ENCODE peak calls at places on chromosomes 16 and 17, in five cellular contexts. H, V, R, C and F are unnamed samples.

GRCh38 chr17:333626-334396 is 18.8 kb downstream of the RPH3AL start:
- DNase-seq in H (no peak), V (peak), R (peak), C (peak), F (peak)

GRCh38 chr16:3073448-3073847 is 8.0 kb downstream of the IL32 start:
- DNase-seq in H (no peak), V (no peak), R (no peak), C (no peak), F (no peak)

GRCh38 chr16:4675864-4676786 is 17.2 kb upstream of the NUDT16L1 start:
- DNase-seq in H (no peak), V (no peak), R (no peak), C (peak), F (no peak)

GRCh38 chr16:29925173-29925804 is 737 bp downstream of the KCTD13 start:
- DNase-seq in H (no peak), V (no peak), R (no peak), C (no peak), F (no peak)

GRCh38 chr16:84478172-84478948 is 26.1 kb downstream of the MEAK7 start:
- DNase-seq in H (no peak), V (peak), R (no peak), C (no peak), F (peak)

GRCh38 chr17:57806083-57806830 is 43.6 kb downstream of the MRPS23 start:
- DNase-seq in H (no peak), V (no peak), R (no peak), C (no peak), F (no peak)

GRCh38 chr17:14513835-14514234 is 213.0 kb downstream of the HS3ST3B1 start:
- DNase-seq in H (no peak), V (no peak), R (no peak), C (no peak), F (no peak)

GRCh38 chr16:10077861-10078260 is 104.4 kb downstream of the GRIN2A start:
- DNase-seq in H (no peak), V (no peak), R (no peak), C (no peak), F (no peak)

GRCh38 chr17:57947369-57947768 is 7.8 kb downstream of the CUEDC1 start:
- DNase-seq in H (no peak), V (no peak), R (no peak), C (no peak), F (no peak)

GRCh38 chr16:22198547-22199293 is 7.4 kb upstream of the EEF2K start:
- DNase-seq in H (no peak), V (no peak), R (no peak), C (peak), F (peak)

GRCh38 chr16:57873218-57873617 is 70.9 kb upstream of the KIFC3 start:
- DNase-seq in H (no peak), V (peak), R (no peak), C (no peak), F (no peak)

GRCh38 chr16:17392127-17392856 is 78.5 kb downstream of the XYLT1 start:
- DNase-seq in H (no peak), V (no peak), R (no peak), C (no peak), F (no peak)

GRCh38 chr16:29308644-29309546 is 97.6 kb downstream of the NPIPB11 start:
- DNase-seq in H (no peak), V (no peak), R (no peak), C (no peak), F (no peak)

GRCh38 chr16:5490499-5490898 is 392.9 kb upstream of the EEF2KMT start:
- DNase-seq in H (no peak), V (peak), R (peak), C (peak), F (no peak)

GRCh38 chr16:4915226-4915761 is 21.7 kb downstream of the PPL start:
- DNase-seq in H (no peak), V (no peak), R (no peak), C (no peak), F (peak)

GRCh38 chr17:33142703-33143299 is 150.3 kb downstream of the ASIC2 start:
- DNase-seq in H (no peak), V (peak), R (no peak), C (peak), F (peak)

GRCh38 chr16:5903153-5903552 is 805.6 kb upstream of the EEF2KMT start:
- DNase-seq in H (no peak), V (no peak), R (no peak), C (no peak), F (no peak)

GRCh38 chr17:30229012-30229411 is 6.5 kb downstream of the SLC6A4 start:
- DNase-seq in H (no peak), V (no peak), R (no peak), C (no peak), F (no peak)

GRCh38 chr17:3534881-3535252 is 22.7 kb downstream of the TRPV3 start:
- DNase-seq in H (no peak), V (no peak), R (no peak), C (no peak), F (peak)

GRCh38 chr16:66551362-66551761 is 1.0 kb upstream of the CKLF start:
- DNase-seq in H (peak), V (no peak), R (peak), C (peak), F (peak)

GRCh38 chr17:81731271-81731670 is 19.2 kb downstream of the SLC25A10 start:
- DNase-seq in H (no peak), V (no peak), R (no peak), C (no peak), F (peak)

DNA sequence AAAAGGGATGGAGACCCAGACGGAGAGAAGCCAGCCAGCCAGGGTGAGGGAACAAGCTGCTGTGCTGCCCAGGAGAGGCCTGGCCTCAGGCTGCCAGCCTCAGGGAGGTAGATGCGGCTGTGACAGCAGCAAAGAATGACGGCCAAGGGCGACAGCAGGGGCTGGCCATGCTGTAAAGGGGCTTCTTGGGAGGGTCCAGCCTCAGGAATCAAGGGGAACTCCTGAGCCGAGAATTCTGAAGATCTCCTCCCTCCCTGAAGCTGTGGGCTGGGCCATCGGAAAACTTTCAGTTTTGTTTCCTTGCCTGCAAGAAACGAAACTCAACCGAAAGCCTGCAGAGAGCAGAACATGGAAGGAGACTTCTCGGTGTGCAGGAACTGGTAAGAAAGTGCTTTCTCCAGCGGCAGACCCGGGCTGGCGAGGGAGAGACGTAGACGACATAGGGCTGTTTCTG is at the start of gene XAF1:
- DNase-seq in H (peak), V (no peak), R (no peak), C (no peak), F (peak)
- TF ChIP-seq RFX5 in H (no peak), V (no peak), R (no peak), C (no peak), F (no peak)

DNA sequence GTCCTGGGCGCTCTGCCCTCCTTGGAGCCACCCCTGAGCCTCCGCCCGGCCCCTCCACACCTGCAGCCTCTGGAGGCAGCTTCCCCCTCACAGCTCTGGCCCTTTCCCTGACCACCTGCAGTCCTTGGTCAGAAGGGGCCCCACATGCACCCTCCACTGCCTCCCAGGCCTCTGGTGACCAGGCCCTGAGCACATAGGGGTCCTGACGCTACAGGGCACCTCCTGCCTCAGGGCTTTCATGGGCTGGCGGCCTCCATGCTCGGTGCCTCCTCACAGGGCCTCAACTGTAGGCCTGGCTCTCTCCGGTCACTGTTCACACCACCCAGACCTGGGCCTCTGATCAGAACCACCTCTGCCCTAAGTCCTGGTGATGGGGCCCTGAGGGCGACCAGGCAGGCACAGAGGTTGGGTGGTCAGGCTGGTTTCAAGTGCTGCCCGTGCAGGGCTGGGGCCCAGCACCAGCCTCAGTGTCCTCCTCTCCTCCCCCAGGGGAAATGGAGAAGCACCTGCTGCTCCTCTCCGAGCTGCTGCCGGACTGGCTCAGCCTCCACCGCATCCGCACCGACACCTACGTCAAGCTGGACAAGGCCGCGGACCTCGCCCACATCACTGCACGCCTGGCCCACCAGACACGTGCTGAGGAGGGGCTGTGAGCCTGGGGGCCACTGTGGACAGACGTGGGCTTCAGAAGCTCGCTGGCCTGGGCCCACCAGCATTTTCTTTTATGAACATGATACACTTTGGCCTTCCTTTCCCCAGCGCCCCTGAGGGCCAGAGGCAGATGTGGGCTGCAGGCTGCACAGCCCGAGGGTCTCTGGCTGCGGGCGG is 3.9 kb downstream of the APRT start:
- DNase-seq in H (no peak), V (no peak), R (no peak), C (no peak), F (no peak)
- H3K9ac ChIP-seq in H (no peak), V (no peak), R (no peak), C (peak), F (no peak)

DNA sequence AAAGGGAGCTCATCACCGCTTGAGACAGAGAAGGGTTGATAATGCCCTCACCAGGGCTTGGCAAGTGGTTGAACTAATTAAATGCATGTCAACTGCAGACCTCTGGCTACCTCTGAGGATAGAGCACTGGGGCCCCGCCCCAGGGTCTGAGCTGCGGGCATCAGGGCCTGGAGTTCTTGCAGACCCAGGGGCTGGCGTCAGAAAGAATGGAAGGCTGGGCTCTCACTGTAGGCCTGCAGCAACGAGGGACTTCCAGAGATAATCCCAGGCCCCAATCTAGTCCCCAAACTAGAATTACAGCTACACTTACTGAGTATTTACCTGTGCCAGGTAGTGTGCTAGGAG is 122.4 kb downstream of the IRX5 start:
- DNase-seq in H (no peak), V (no peak), R (no peak), C (no peak), F (no peak)
- TF ChIP-seq RFX5 in H (no peak), V (no peak), R (no peak), C (no peak), F (no peak)

DNA sequence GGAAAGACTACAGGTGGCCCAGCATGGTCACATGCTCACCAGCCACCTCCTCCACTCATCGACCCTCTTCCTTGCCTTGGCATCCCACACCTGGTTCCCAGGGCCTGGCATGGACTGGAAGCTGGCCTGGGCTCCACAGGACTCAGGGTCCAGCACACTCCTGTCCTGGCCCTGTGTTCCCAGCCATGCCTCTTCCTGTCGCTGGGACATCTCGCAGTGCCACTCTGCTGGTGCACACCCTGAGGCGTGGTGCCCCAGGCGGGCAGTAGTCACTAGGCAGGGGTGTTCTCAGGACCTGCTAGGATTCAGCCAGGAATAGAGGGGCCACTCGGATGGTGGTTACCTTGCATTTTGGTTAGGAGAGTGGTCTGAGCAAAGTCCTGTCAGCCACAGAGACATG is 99.4 kb downstream of the AMFR start:
- DNase-seq in H (no peak), V (no peak), R (no peak), C (no peak), F (no peak)
- H3K9ac ChIP-seq in H (no peak), V (no peak), R (no peak), C (no peak), F (no peak)

GRCh38 chr17:15943971-15944719 is 785 bp upstream of the ADORA2B start:
- DNase-seq in H (no peak), V (peak), R (no peak), C (no peak), F (no peak)

GRCh38 chr17:15946611-15947120 is 1.7 kb downstream of the ADORA2B start:
- DNase-seq in H (no peak), V (no peak), R (no peak), C (no peak), F (no peak)

GRCh38 chr17:15945493-15946209 is 721 bp downstream of the ADORA2B start:
- DNase-seq in H (no peak), V (peak), R (peak), C (peak), F (peak)

GRCh38 chr17:15947331-15947730 is 2.4 kb downstream of the ADORA2B start:
- DNase-seq in H (no peak), V (no peak), R (no peak), C (no peak), F (peak)

GRCh38 chr17:15944720-15945492 is at the start of gene ADORA2B:
- DNase-seq in H (no peak), V (peak), R (peak), C (peak), F (peak)
- TF ChIP-seq RFX5 in H (no peak), V (no peak), R (no peak), C (no peak), F (no peak)